ENCODE peak calls at places on chromosomes 7 and 10, in eight cellular contexts. Q, X, I, V, D, H, G and L are unnamed samples.

GRCh38 chr10:47348138-47348651 is at the start of gene RBP3:
- DNase-seq in G (no peak), Q (no peak), D (no peak), H (no peak), X (no peak), V (no peak), I (no peak), L (no peak)

GRCh38 chr10:72889391-72889831 is 4.1 kb upstream of the OIT3 start:
- DNase-seq in Q (peak), I (no peak), V (peak), G (peak), D (no peak), X (no peak), H (peak), L (no peak)

GRCh38 chr10:15106352-15107013 is 9.3 kb downstream of the RPP38 start:
- DNase-seq in H (peak), G (peak), Q (peak), I (peak), X (peak), V (peak), D (peak), L (peak)

GRCh38 chr7:139860090-139860773 is 31.2 kb downstream of the TBXAS1 start:
- DNase-seq in G (peak), X (peak), V (no peak), H (no peak), Q (no peak), I (no peak), D (no peak), L (no peak)

GRCh38 chr10:52778511-52779392 is 6.2 kb upstream of the MBL2 start:
- DNase-seq in X (no peak), D (no peak), V (no peak), H (peak), G (no peak), Q (peak), I (peak), L (no peak)

GRCh38 chr7:123538189-123538714 is 3.9 kb upstream of the IQUB start:
- DNase-seq in G (no peak), V (peak), I (no peak), H (peak), X (no peak), D (no peak), Q (peak), L (no peak)

GRCh38 chr7:2820508-2820934 is 23.6 kb downstream of the GNA12 start:
- DNase-seq in G (peak), V (peak), H (peak), D (peak), X (no peak), Q (peak), I (no peak), L (peak)

GRCh38 chr10:85643839-85644525 is 722.6 kb downstream of the GRID1 start:
- DNase-seq in I (no peak), G (no peak), Q (peak), H (no peak), D (no peak), X (no peak), V (peak), L (no peak)

GRCh38 chr7:115274-115911 is 77.0 kb upstream of the FAM20C start:
- DNase-seq in Q (peak), X (no peak), H (peak), D (no peak), V (no peak), G (no peak), I (no peak), L (no peak)

GRCh38 chr10:43931308-43931930 is 282.7 kb upstream of the ZNF32 start:
- DNase-seq in V (peak), Q (peak), H (peak), X (no peak), I (no peak), G (no peak), D (no peak), L (no peak)

GRCh38 chr10:76456190-76456589 is 1024.8 kb downstream of the LRMDA start:
- DNase-seq in V (no peak), X (no peak), G (no peak), H (peak), I (no peak), D (peak), Q (peak), L (no peak)

GRCh38 chr10:22244001-22244400 is 26.2 kb upstream of the EBLN1 start:
- DNase-seq in I (no peak), Q (no peak), D (no peak), H (no peak), G (no peak), X (no peak), V (no peak), L (no peak)

GRCh38 chr10:62437696-62438095 is 63.5 kb downstream of the ZNF365 start:
- DNase-seq in X (peak), V (peak), I (peak), Q (peak), G (no peak), H (peak), D (no peak), L (no peak)

GRCh38 chr7:916291-916941 is 38.1 kb downstream of the ADAP1 start:
- DNase-seq in H (no peak), D (no peak), V (no peak), G (no peak), Q (no peak), I (no peak), X (no peak), L (no peak)

GRCh38 chr10:14325325-14325955 is 5.3 kb downstream of the FRMD4A start:
- DNase-seq in H (peak), V (peak), Q (peak), I (peak), X (no peak), G (peak), D (no peak), L (peak)

GRCh38 chr7:142711722-142712616 is 37.3 kb upstream of the PRSS1 start:
- DNase-seq in X (peak), I (peak), Q (peak), H (peak), D (no peak), G (no peak), V (peak), L (no peak)

GRCh38 chr7:13518738-13519137 is 470.7 kb downstream of the ETV1 start:
- DNase-seq in H (no peak), V (no peak), Q (no peak), X (no peak), D (no peak), G (no peak), I (no peak), L (no peak)
- TF ChIP-seq CTCF in H (no peak), V (no peak), Q (no peak), X (no peak), D (no peak), G (no peak), I (no peak), L (no peak)

DNA sequence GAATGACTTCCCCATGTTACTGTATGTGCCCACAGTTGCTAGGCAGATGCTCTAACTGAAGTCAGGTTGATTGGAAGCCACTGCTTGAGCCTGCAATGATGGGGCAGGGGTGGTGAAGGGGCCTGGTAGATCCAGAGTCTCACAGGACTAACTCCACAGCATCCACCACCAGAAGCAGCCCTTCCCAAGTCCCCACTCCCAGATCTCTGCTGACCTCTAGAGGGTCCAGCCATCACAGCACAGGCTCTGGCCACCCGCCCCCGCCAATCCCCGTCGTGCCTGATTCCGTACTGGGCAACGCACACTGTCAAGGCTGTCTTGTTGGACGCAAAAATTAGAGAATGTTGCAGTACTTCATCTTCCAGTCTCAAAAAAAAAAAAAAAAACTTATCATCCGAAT is 136.8 kb upstream of the PDE1C start:
- DNase-seq in I (peak), G (no peak), H (peak), D (no peak), X (no peak), Q (peak), V (no peak), L (no peak)
- TF ChIP-seq CTCF in I (peak), G (no peak), H (peak), D (no peak), X (no peak), Q (peak), V (peak), L (no peak)

DNA sequence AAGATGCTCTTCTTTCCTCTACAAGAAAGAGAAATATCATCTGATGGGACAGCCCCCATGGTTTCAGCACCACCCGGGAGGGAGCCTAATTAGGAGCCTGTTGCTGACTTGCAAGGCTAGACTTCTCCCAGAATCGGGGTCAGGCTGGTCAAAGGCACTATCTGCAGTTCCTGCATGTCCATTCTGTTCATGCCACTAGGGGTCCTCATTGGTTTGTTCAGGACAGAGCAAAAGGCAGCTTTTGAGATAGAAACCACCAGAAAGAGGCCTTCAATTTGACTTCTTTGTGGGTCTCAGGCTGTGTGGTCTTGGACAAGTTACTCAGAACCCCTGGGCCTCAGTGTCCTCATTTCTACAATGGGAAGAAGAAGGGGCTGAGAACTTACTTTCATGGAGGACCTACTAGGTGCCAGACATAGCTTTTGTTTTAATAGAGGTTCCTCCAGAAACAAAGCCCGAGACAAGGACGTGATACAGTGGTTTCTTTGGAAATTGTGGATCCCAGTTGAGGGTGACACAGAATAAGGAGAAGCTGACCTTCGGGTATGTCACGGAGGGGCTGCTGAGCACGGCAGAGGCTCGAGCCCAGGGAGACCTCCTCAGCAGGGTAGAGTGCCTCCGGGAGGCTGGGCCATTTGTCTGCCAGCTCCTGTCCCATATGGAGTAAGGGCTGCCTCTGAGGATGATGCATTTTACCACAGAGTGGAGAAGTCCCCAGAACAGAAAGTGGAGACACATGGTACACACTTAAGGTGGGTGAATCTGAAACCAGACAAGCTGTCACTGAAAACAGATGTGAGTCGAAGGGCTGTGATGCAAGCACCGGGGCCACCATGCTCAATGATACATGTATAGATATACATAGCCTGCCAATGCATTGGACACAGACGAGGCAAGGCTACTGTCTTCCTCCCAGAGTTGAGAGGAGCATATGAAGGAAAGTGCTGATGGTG is 33.1 kb upstream of the NEUROD6 start:
- DNase-seq in H (peak), V (peak), G (no peak), Q (peak), I (peak), X (no peak), D (no peak), L (no peak)
- TF ChIP-seq CTCF in H (peak), V (peak), G (no peak), Q (peak), I (peak), X (peak), D (no peak), L (no peak)

DNA sequence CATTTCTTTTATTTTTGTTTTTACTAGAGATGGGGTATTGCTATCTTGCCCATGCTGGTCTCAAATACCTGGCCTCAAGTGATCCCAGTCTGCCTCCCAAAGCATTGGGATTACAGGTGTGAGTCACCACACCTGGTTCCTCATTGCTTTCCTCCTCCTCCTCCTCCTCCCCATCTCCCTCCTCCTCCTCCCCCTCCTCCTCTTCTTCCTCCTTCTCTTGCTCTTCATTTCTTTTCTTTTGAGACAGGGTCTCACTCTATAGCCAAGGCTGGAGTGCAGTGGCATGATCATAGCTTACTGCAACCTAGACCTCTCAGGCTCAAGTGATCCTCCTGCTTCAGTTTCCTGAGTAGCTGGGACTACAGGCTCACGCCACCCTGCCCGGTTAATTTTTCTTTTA is 22.2 kb downstream of the LRRC20 start:
- DNase-seq in I (no peak), D (no peak), X (no peak), H (no peak), Q (no peak), V (no peak), G (no peak), L (no peak)
- TF ChIP-seq CTCF in I (no peak), D (no peak), X (no peak), H (no peak), Q (no peak), V (no peak), G (no peak), L (no peak)

DNA sequence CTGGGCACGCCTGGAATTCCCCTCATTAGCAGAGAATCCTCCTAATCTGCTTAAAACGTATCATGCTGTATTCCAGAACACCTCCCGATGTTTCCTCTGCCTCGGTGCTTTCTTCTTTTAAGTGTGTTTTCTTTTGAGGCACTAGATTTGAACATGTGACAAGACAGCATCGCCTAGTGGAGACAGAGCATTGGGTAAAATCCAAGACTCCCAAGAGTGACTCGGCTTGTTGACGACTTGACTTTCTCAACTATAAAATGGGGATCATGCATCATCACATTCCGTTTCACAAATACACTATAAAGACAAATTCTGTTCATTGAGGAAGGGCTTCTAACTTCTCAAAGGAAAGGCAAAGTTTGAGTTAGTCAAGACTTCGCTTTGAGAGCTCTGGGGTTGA is 105.6 kb upstream of the RNF32 start:
- DNase-seq in X (no peak), D (no peak), V (no peak), H (no peak), I (no peak), Q (no peak), G (no peak), L (no peak)
- TF ChIP-seq CTCF in X (no peak), D (no peak), V (no peak), H (no peak), I (no peak), Q (no peak), G (no peak), L (no peak)